ENCODE peak calls at places on chromosome 10, in seven cellular contexts. W is CD8-positive, alpha-beta T cell; Y is foreskin fibroblast; M is spleen; I is prostate gland; B is uterus; T is hepatocyte. U is an unnamed sample.

GRCh38 chr10:81135851-81136250 is 598.1 kb downstream of the SH2D4B start:
- DNase-seq in W (no peak), M (no peak), Y (no peak), T (no peak), B (no peak), I (no peak), U (no peak)

GRCh38 chr10:110356628-110357245 is 52.0 kb upstream of the SMNDC1 start:
- DNase-seq in I (peak), W (peak), M (peak), B (no peak), Y (no peak), T (no peak), U (peak)

GRCh38 chr10:44902838-44903545 is 8.1 kb upstream of the TMEM72 start:
- DNase-seq in I (no peak), T (no peak), Y (no peak), M (no peak), W (no peak), B (no peak), U (no peak)

GRCh38 chr10:87915989-87916388 is 52.6 kb downstream of the PTEN start:
- DNase-seq in B (no peak), T (no peak), Y (peak), M (no peak), W (no peak), I (no peak), U (peak)

GRCh38 chr10:14705548-14706234 is 69.0 kb downstream of the FAM107B start:
- DNase-seq in B (no peak), T (no peak), W (no peak), I (no peak), Y (no peak), M (no peak), U (no peak)

GRCh38 chr10:127907411-127908105 is 655 bp downstream of the PTPRE start:
- DNase-seq in Y (peak), W (no peak), T (peak), M (peak), I (no peak), B (no peak), U (peak)

GRCh38 chr10:113982745-113983144 is 60.9 kb upstream of the ADRB1 start:
- DNase-seq in Y (no peak), I (peak), B (no peak), M (no peak), T (peak), W (no peak), U (no peak)

GRCh38 chr10:114526112-114526496 is 121.8 kb upstream of the AFAP1L2 start:
- DNase-seq in Y (no peak), M (no peak), T (no peak), W (peak), I (no peak), B (no peak), U (peak)

GRCh38 chr10:42979181-42979580 is 97.7 kb upstream of the RET start:
- DNase-seq in M (no peak), T (no peak), I (no peak), B (peak), Y (no peak), W (peak), U (no peak)

GRCh38 chr10:1467450-1467849 is 269.9 kb downstream of the ADARB2 start:
- DNase-seq in I (no peak), T (no peak), W (no peak), Y (no peak), M (no peak), B (no peak), U (no peak)

GRCh38 chr10:124259139-124259825 is 159.4 kb downstream of the OAT start:
- DNase-seq in B (no peak), M (peak), T (no peak), I (no peak), Y (peak), W (no peak), U (no peak)

GRCh38 chr10:62268027-62268398 is 631 bp downstream of the RTKN2 start:
- DNase-seq in B (no peak), Y (no peak), M (no peak), W (no peak), T (peak), I (no peak), U (no peak)

GRCh38 chr10:74177140-74177677 is 26.2 kb downstream of the ADK start:
- DNase-seq in Y (peak), W (peak), I (peak), T (peak), M (peak), B (no peak), U (peak)

GRCh38 chr10:96718304-96718990 is 1.9 kb downstream of the PIK3AP1 start:
- DNase-seq in Y (no peak), W (no peak), T (no peak), B (no peak), M (no peak), I (no peak), U (no peak)

GRCh38 chr10:95793401-95794045 is 37.6 kb downstream of the ENTPD1 start:
- DNase-seq in B (no peak), W (no peak), M (no peak), T (no peak), I (no peak), Y (no peak), U (no peak)

GRCh38 chr10:113780681-113781250 is 29.3 kb downstream of the PLEKHS1 start:
- DNase-seq in Y (no peak), I (no peak), M (no peak), T (no peak), W (no peak), B (no peak), U (no peak)

GRCh38 chr10:124316316-124316715 is 102.4 kb downstream of the OAT start:
- DNase-seq in B (no peak), W (no peak), I (no peak), T (no peak), M (no peak), Y (no peak), U (no peak)

GRCh38 chr10:95208702-95209391 is 14.8 kb downstream of the ACSM6 start:
- DNase-seq in W (no peak), B (no peak), I (no peak), Y (no peak), M (no peak), T (no peak), U (no peak)

GRCh38 chr10:113576853-113577252 is 24.0 kb downstream of the HABP2 start:
- DNase-seq in M (no peak), B (no peak), W (no peak), Y (peak), T (peak), I (no peak), U (peak)

GRCh38 chr10:1244493-1244892 is 188.3 kb downstream of the WDR37 start:
- DNase-seq in T (no peak), M (no peak), B (no peak), Y (no peak), W (no peak), I (no peak), U (no peak)

GRCh38 chr10:11305825-11306601 is 288.3 kb downstream of the CELF2 start:
- DNase-seq in I (no peak), Y (no peak), T (no peak), M (no peak), B (no peak), W (no peak), U (no peak)

GRCh38 chr10:106439366-106439765 is 725.1 kb downstream of the SORCS1 start:
- DNase-seq in W (no peak), T (no peak), M (no peak), B (no peak), I (no peak), Y (no peak), U (no peak)

GRCh38 chr10:110644598-110645462 is 694 bp downstream of the RBM20 start:
- DNase-seq in W (no peak), I (no peak), B (no peak), M (no peak), T (no peak), Y (no peak), U (no peak)

GRCh38 chr10:93334901-93335312 is 147.2 kb downstream of the MYOF start:
- DNase-seq in I (no peak), M (no peak), W (no peak), T (peak), Y (peak), B (no peak), U (no peak)

GRCh38 chr10:132704008-132704814 is 81.7 kb downstream of the NKX6-2 start:
- DNase-seq in B (no peak), I (no peak), Y (no peak), T (no peak), W (no peak), M (peak), U (no peak)

DNA sequence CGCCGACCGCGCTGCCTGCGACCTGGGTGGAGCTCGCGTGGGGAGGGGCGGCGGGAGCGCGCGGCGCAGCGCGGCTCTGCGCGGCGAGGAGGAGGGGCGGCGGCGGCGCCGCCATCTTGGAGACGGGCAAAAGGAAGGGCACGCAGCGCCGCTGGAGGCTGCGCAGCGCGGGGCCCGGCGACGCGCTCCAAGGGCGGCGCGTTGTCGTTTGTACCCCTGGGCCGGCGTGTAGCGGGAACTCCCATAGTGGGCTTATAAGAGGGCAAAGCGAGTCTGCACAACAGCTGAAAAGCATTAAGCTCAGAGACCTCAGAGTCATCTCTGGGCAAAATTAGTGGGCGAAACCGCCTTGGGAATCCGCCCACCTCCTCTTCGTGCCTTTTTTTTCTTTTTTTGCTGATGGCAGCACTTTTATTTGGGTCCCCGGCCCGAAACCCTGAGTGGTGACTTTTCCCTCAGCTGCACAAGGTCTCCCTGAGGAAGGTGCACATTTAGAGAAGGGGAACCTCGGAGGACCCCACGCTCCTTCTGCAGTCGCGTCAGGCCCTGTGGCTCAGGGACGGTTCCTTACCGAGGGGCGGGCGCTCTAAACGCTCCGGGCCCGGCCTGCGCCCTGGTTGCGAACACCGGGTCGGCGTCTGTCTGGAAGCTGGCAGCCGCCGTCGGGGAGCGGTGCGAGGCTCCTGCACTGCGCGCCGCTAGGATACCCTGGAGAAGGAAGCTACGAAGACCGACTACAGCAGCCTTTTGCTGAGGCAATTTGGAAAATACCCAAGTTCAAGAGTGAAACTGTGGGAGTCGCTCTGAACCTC is 423 bp upstream of the MCMBP start:
- DNase-seq in W (peak), T (peak), M (peak), B (peak), I (peak), Y (peak), U (peak)
- H3K4me3 ChIP-seq in W (peak), T (peak), M (peak), B (peak), I (peak), Y (peak), U (peak)

GRCh38 chr10:27360581-27361172 is 120.1 kb upstream of the ACBD5 start:
- DNase-seq in Y (peak), I (peak), B (peak), M (peak), T (peak), W (peak), U (peak)
- TF ChIP-seq CTCF in Y (peak), I (peak), B (peak), M (peak), T (peak), W (peak), U (peak)

GRCh38 chr10:119302591-119303253 is 95.4 kb downstream of the GRK5 start:
- DNase-seq in Y (no peak), M (no peak), T (peak), I (no peak), B (no peak), W (no peak), U (no peak)

GRCh38 chr10:119303886-119304285 is 96.5 kb downstream of the GRK5 start:
- DNase-seq in I (no peak), Y (no peak), M (no peak), B (no peak), W (no peak), T (peak), U (no peak)

GRCh38 chr10:119304541-119304940 is 97.2 kb downstream of the GRK5 start:
- DNase-seq in Y (no peak), M (no peak), W (no peak), I (no peak), B (no peak), T (no peak), U (no peak)

GRCh38 chr10:119301397-119301796 is 94.0 kb downstream of the GRK5 start:
- DNase-seq in Y (no peak), M (peak), W (peak), I (no peak), T (no peak), B (no peak), U (no peak)

DNA sequence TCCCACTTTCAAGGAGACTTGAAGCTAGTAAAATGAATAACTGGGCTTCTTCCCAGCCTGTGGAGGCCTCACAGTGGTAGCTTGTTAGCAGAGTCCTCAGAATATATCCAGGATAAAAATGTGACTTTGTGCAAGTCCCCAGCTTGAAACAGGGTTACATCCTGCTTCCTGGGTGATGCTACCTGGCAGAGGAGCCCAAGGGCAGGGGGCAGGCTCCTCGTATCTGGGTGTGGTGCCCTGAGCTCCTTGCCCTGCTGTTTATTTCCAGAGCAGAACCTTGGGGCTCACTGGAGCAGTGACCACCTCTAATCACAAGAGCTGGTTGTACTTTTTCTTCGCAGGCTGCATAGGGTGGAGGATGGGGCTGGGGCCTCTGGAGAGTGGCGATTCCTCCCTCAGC is 94.8 kb downstream of the GRK5 start:
- DNase-seq in B (no peak), M (no peak), Y (no peak), I (no peak), W (no peak), T (no peak), U (no peak)
- H3K4me3 ChIP-seq in B (no peak), M (no peak), Y (no peak), I (no peak), W (peak), T (no peak), U (no peak)

DNA sequence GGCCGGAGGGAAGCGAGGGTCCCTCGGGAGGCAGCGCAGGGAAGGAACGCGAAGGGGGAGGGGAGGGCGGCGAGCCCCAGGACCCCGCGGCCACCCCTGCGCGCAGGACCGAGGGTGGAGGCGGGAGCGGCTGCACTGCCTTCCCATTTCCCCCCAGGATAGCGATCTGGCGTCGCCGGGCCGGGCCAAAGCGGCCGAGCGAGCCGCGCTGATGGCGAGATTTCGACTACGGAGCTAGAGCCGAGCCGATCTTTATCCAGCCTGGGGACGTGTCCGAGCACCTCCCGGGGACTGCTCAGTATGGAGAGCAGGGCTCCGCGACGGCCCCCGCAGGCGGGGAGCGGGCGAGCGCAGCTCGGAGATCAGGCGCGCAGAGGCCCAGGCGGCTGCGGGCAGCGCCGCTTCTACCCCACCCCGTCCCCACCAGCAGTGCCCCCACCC is 590 bp upstream of the CRTAC1 start:
- DNase-seq in T (peak), Y (peak), I (peak), W (no peak), B (peak), M (no peak), U (no peak)
- TF ChIP-seq CTCF in T (no peak), Y (no peak), I (no peak), W (no peak), B (no peak), M (no peak), U (no peak)

GRCh38 chr10:72828294-72828693 is 65.2 kb upstream of the OIT3 start:
- DNase-seq in T (no peak), Y (no peak), I (no peak), B (no peak), W (no peak), M (no peak), U (no peak)

GRCh38 chr10:72834183-72834825 is 59.2 kb upstream of the OIT3 start:
- DNase-seq in B (peak), M (no peak), W (peak), T (peak), I (peak), Y (peak), U (peak)

GRCh38 chr10:72831696-72832355 is 61.7 kb upstream of the OIT3 start:
- DNase-seq in B (no peak), W (no peak), T (no peak), Y (no peak), I (no peak), M (no peak), U (no peak)

GRCh38 chr10:72832701-72833100 is 60.8 kb upstream of the OIT3 start:
- DNase-seq in M (no peak), I (no peak), T (no peak), B (no peak), W (no peak), Y (no peak), U (no peak)

DNA sequence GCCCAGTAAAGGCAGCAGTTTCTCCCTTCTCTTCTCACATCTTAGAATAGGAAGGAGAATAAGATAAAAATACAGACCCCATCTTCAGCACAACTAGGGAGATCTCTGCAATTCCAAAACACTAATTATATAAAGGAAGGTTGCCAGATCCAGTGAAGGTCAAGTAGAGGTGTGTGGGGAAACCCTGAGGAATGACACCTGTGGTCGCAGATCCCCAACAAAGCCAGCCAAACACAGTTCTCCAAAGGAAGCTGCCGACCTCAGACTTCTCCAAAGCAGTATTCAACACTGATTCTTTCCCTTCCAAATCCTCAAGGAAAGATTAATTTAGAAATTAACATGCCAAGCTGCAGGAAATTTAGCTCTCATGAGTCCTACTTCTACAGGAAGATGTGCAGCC is 62.9 kb upstream of the OIT3 start:
- DNase-seq in Y (no peak), I (no peak), W (no peak), B (no peak), M (no peak), T (no peak), U (no peak)
- H3K4me3 ChIP-seq in Y (no peak), I (no peak), W (no peak), B (no peak), M (no peak), T (no peak), U (no peak)

DNA sequence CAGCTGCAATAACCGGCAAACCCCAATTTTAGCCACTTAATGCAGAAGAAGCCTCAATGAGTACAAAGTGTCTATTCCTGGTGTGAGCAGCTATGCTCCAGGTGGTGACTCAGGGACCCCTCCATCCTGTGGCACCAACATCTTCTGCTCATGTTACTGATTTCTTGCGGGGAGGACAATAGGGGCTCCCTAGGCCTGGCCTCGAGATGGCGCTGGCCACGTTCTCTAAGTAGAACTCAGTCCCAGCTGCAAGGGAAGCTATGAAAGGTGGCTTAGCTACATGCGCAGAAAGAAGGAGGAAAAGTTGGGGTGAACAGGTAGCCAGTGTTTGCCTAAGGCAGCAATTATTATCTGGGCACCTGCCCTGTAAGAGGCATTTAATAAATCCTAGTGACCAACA is 6.6 kb downstream of the GJD4 start:
- DNase-seq in W (no peak), T (no peak), Y (no peak), M (no peak), I (no peak), B (no peak), U (no peak)
- TF ChIP-seq CTCF in W (no peak), T (no peak), Y (peak), M (no peak), I (no peak), B (no peak), U (no peak)

DNA sequence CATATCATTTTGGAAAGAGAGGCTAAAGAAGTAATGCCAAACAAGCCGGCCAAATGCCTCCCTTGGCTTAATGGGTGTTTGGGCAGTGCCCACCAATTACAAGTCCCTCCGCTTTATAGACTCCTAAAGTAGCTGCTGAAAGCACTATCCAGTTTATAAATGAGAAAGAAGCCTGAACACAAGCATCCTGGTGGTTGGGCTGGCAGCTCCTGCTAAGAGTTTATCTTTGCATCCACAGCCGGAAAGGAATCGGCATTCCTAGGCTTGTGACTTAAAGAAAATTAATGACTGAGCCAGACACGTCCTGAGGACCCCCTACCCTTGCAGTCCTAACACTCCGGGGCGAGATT is 13.1 kb upstream of the NKX2-3 start:
- DNase-seq in B (no peak), M (no peak), W (no peak), Y (no peak), T (no peak), I (no peak), U (no peak)
- H3K4me3 ChIP-seq in B (no peak), M (no peak), W (no peak), Y (no peak), T (no peak), I (no peak), U (no peak)

GRCh38 chr10:47331954-47332353 is 9.7 kb downstream of the GDF2 start:
- DNase-seq in B (no peak), I (no peak), W (no peak), Y (no peak), M (no peak), T (no peak), U (no peak)

GRCh38 chr10:47330804-47331203 is 8.6 kb downstream of the GDF2 start:
- DNase-seq in M (no peak), Y (no peak), B (no peak), T (no peak), W (no peak), I (no peak), U (no peak)

GRCh38 chr10:47331491-47331890 is 9.2 kb downstream of the GDF2 start:
- DNase-seq in T (no peak), M (no peak), W (no peak), B (no peak), I (no peak), Y (no peak), U (no peak)

GRCh38 chr10:47330366-47330765 is 8.1 kb downstream of the GDF2 start:
- DNase-seq in T (no peak), M (no peak), B (no peak), W (no peak), I (no peak), Y (no peak), U (no peak)

DNA sequence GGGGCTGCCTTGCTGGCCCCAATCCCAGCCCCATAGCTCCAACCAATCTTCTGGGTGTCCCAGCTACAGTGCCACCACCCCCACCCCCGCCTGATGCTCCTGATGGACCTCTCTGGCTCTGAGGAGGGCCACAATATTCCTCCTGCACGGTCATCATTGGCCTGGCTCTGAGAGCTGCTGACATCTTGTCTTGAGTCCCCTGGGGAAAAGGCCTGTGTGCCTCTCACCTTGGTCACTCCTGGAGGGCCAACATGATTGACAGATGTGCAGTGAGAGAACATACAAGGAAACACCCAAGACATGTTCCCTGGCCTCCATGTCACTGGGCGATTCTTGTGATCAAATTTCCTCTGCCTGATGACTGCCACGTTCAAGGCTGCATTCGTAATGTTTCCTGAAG is 7.7 kb downstream of the GDF2 start:
- DNase-seq in W (no peak), Y (no peak), T (no peak), M (no peak), I (no peak), B (no peak), U (no peak)
- TF ChIP-seq CTCF in W (no peak), Y (no peak), T (no peak), M (no peak), I (no peak), B (no peak), U (no peak)

U was measured in fibroblast of mammary gland.